ENCODE peak calls at places on chromosomes 5 and 9, in eight cellular contexts. One of them, this sample, is unnamed.

GRCh38 chr5:140174472-140175366 is at the start of gene CYSTM1:
- DNase-seq in H9: peak; percentile 99
- DNase-seq in HL-60: peak; percentile 73
- DNase-seq in tibial artery: peak; percentile 94
- DNase-seq in cardiac muscle cell: peak; percentile 98
- DNase-seq in stimulated activated CD4-positive, alpha-beta T cell treated with anti-CD3 and anti-CD28 coated beads, Interleukin-2, amount 100 ng/mL, for 48 hours: peak; percentile 95
- DNase-seq in skeletal muscle cell: peak; percentile 73
- DNase-seq in CD8-positive, alpha-beta memory T cell: peak; percentile 96
- DNase-seq in this sample: peak; percentile 88

GRCh38 chr5:142587354-142587965 is 98.4 kb downstream of the FGF1 start:
- DNase-seq in H9: peak; percentile 47
- DNase-seq in HL-60: no peak
- DNase-seq in tibial artery: no peak
- DNase-seq in cardiac muscle cell: peak; percentile 68
- DNase-seq in stimulated activated CD4-positive, alpha-beta T cell treated with anti-CD3 and anti-CD28 coated beads, Interleukin-2, amount 100 ng/mL, for 48 hours: peak; percentile 40
- DNase-seq in skeletal muscle cell: no peak
- DNase-seq in CD8-positive, alpha-beta memory T cell: no peak
- DNase-seq in this sample: peak; percentile 66

GRCh38 chr5:107570805-107571531 is 99.8 kb downstream of the EFNA5 start:
- DNase-seq in H9: no peak
- DNase-seq in HL-60: no peak
- DNase-seq in tibial artery: no peak
- DNase-seq in cardiac muscle cell: no peak
- DNase-seq in stimulated activated CD4-positive, alpha-beta T cell treated with anti-CD3 and anti-CD28 coated beads, Interleukin-2, amount 100 ng/mL, for 48 hours: peak; percentile 14
- DNase-seq in skeletal muscle cell: no peak
- DNase-seq in CD8-positive, alpha-beta memory T cell: no peak
- DNase-seq in this sample: no peak

GRCh38 chr9:108053555-108054061 is 564.0 kb upstream of the KLF4 start:
- DNase-seq in H9: no peak
- DNase-seq in HL-60: no peak
- DNase-seq in tibial artery: peak; percentile 82
- DNase-seq in cardiac muscle cell: peak; percentile 7
- DNase-seq in stimulated activated CD4-positive, alpha-beta T cell treated with anti-CD3 and anti-CD28 coated beads, Interleukin-2, amount 100 ng/mL, for 48 hours: no peak
- DNase-seq in skeletal muscle cell: peak; percentile 89
- DNase-seq in CD8-positive, alpha-beta memory T cell: no peak
- DNase-seq in this sample: no peak

GRCh38 chr9:34600908-34601307 is 11.0 kb downstream of the RPP25L start:
- DNase-seq in H9: no peak
- DNase-seq in HL-60: no peak
- DNase-seq in tibial artery: no peak
- DNase-seq in cardiac muscle cell: no peak
- DNase-seq in stimulated activated CD4-positive, alpha-beta T cell treated with anti-CD3 and anti-CD28 coated beads, Interleukin-2, amount 100 ng/mL, for 48 hours: no peak
- DNase-seq in skeletal muscle cell: no peak
- DNase-seq in CD8-positive, alpha-beta memory T cell: no peak
- DNase-seq in this sample: no peak

GRCh38 chr9:92669890-92670708 is at the start of gene IPPK:
- DNase-seq in H9: peak; percentile 99
- DNase-seq in HL-60: peak; percentile 97
- DNase-seq in tibial artery: peak; percentile 99
- DNase-seq in cardiac muscle cell: peak; percentile 99
- DNase-seq in stimulated activated CD4-positive, alpha-beta T cell treated with anti-CD3 and anti-CD28 coated beads, Interleukin-2, amount 100 ng/mL, for 48 hours: peak; percentile 97
- DNase-seq in skeletal muscle cell: peak; percentile 95
- DNase-seq in CD8-positive, alpha-beta memory T cell: peak; percentile 98
- DNase-seq in this sample: peak; percentile 98

GRCh38 chr5:59525957-59526356 is 367.6 kb downstream of the PDE4D start:
- DNase-seq in H9: no peak
- DNase-seq in HL-60: no peak
- DNase-seq in tibial artery: no peak
- DNase-seq in cardiac muscle cell: no peak
- DNase-seq in stimulated activated CD4-positive, alpha-beta T cell treated with anti-CD3 and anti-CD28 coated beads, Interleukin-2, amount 100 ng/mL, for 48 hours: no peak
- DNase-seq in skeletal muscle cell: peak; percentile 83
- DNase-seq in CD8-positive, alpha-beta memory T cell: no peak
- DNase-seq in this sample: no peak

GRCh38 chr5:34923694-34924461 is 5.5 kb upstream of the DNAJC21 start:
- DNase-seq in H9: no peak
- DNase-seq in HL-60: peak; percentile 61
- DNase-seq in tibial artery: no peak
- DNase-seq in cardiac muscle cell: no peak
- DNase-seq in stimulated activated CD4-positive, alpha-beta T cell treated with anti-CD3 and anti-CD28 coated beads, Interleukin-2, amount 100 ng/mL, for 48 hours: no peak
- DNase-seq in skeletal muscle cell: peak; percentile 58
- DNase-seq in CD8-positive, alpha-beta memory T cell: no peak
- DNase-seq in this sample: peak; percentile 57

GRCh38 chr5:177495243-177496060 is 2.0 kb downstream of the PDLIM7 start:
- DNase-seq in H9: peak; percentile 92
- DNase-seq in HL-60: no peak
- DNase-seq in tibial artery: peak; percentile 85
- DNase-seq in cardiac muscle cell: peak; percentile 92
- DNase-seq in stimulated activated CD4-positive, alpha-beta T cell treated with anti-CD3 and anti-CD28 coated beads, Interleukin-2, amount 100 ng/mL, for 48 hours: no peak
- DNase-seq in skeletal muscle cell: peak; percentile 77
- DNase-seq in CD8-positive, alpha-beta memory T cell: no peak
- DNase-seq in this sample: no peak